ENCODE peak calls at places on chromosomes 6 and 20, in seven cellular contexts. G, A, J, T, Q, S and V are unnamed samples.

GRCh38 chr6:157456524-157456829 is 75.5 kb downstream of the ZDHHC14 start:
- DNase-seq in A (no peak), Q (no peak), J (no peak), S (no peak), G (no peak), T (no peak), V (no peak)

GRCh38 chr20:52524865-52525264 is 333.3 kb upstream of the ZFP64 start:
- DNase-seq in G (no peak), T (no peak), J (no peak), S (no peak), A (no peak), Q (no peak), V (no peak)

GRCh38 chr6:15658345-15658744 is 4.5 kb downstream of the DTNBP1 start:
- DNase-seq in S (no peak), Q (no peak), T (no peak), J (no peak), A (no peak), G (no peak), V (no peak)

GRCh38 chr6:19193624-19194023 is 643.5 kb upstream of the ID4 start:
- DNase-seq in S (no peak), T (no peak), Q (no peak), A (no peak), J (no peak), G (no peak), V (no peak)

GRCh38 chr6:144736763-144737162 is 451.6 kb downstream of the UTRN start:
- DNase-seq in J (no peak), G (no peak), Q (no peak), A (no peak), T (no peak), S (no peak), V (no peak)

GRCh38 chr6:2403546-2403945 is 158.1 kb upstream of the GMDS start:
- DNase-seq in T (no peak), G (no peak), Q (no peak), J (no peak), A (no peak), S (no peak), V (no peak)

GRCh38 chr6:15441215-15441868 is 195.5 kb downstream of the JARID2 start:
- DNase-seq in S (peak), A (no peak), G (peak), T (peak), J (no peak), Q (peak), V (no peak)

GRCh38 chr6:63899550-63899949 is 263.9 kb downstream of the PHF3 start:
- DNase-seq in S (no peak), G (no peak), A (no peak), Q (peak), J (no peak), T (peak), V (peak)

GRCh38 chr6:46491789-46492547 is 719 bp upstream of the RCAN2 start:
- DNase-seq in Q (peak), T (peak), A (no peak), G (peak), S (no peak), J (peak), V (peak)

GRCh38 chr6:4672772-4673171 is 103.4 kb upstream of the CDYL start:
- DNase-seq in A (no peak), S (no peak), T (peak), G (no peak), J (no peak), Q (no peak), V (no peak)

GRCh38 chr6:129621252-129621651 is 88.7 kb downstream of the ARHGAP18 start:
- DNase-seq in S (no peak), Q (no peak), T (no peak), G (peak), A (no peak), J (no peak), V (no peak)

GRCh38 chr6:167399599-167399998 is 74.7 kb downstream of the TTLL2 start:
- DNase-seq in J (no peak), Q (no peak), A (no peak), G (peak), S (no peak), T (no peak), V (no peak)

GRCh38 chr6:132513821-132514545 is 1.1 kb upstream of the STX7 start:
- DNase-seq in T (no peak), S (no peak), Q (no peak), J (no peak), A (no peak), G (no peak), V (no peak)

GRCh38 chr6:74280130-74280692 is 584.2 kb downstream of the CD109 start:
- DNase-seq in S (no peak), J (no peak), T (no peak), A (no peak), Q (no peak), G (peak), V (no peak)

DNA sequence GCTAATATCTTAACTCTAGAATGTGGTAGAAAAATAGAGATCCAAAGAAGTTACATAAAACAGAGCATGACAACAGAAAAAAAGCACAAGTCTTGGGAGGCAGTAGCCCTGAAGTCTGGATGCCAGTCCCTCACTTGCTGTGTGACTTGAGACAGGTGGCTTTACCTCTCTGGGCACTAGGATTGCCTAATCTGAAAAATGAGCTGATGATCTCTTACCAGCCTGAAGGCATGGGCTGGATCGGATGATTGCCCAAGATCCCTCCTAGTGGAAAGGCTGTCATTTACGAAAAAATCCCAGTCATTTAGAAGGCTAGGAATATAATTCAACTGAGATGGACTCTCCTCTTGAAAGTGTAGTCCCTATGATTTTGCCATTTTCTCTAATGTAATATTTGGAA is 10.9 kb upstream of the GCM1 start:
- DNase-seq in A (no peak), J (no peak), T (peak), S (no peak), G (no peak), Q (peak), V (no peak)
- TF ChIP-seq CTCF in A (no peak), J (no peak), T (no peak), S (no peak), G (peak), Q (peak), V (no peak)

GRCh38 chr6:100393493-100393892 is 71.2 kb downstream of the SIM1 start:
- DNase-seq in S (no peak), J (no peak), G (no peak), A (no peak), T (no peak), Q (no peak), V (no peak)
- TF ChIP-seq CTCF in S (no peak), J (no peak), G (no peak), A (no peak), T (no peak), Q (no peak), V (no peak)

DNA sequence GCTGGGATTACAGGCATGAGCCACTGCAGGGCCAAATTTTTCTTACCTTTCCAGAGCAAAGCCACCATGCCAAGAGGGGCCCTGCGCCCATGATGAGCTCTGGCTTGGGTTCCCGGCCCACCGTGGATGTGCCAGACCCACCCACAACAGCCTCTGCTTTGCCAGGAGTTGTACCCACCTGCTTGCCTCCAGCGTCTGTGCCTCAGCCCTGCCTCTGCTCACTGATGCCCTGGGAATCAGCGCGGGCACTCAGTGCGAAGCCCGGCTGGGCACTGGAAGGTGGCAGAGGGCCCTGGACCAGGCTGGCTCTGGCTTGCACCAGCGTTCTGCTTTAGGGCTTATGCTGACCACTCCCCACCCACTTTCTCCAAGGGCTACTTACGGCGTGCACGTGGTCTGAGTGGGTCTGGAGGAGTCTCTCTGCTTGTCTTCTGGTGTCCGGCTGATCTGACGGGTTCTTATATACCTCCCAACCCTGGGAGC is at the start of gene MLN:
- DNase-seq in A (no peak), J (no peak), T (no peak), S (no peak), G (no peak), Q (no peak), V (no peak)
- TF ChIP-seq CTCF in A (no peak), J (no peak), T (no peak), S (no peak), G (no peak), Q (no peak), V (no peak)

DNA sequence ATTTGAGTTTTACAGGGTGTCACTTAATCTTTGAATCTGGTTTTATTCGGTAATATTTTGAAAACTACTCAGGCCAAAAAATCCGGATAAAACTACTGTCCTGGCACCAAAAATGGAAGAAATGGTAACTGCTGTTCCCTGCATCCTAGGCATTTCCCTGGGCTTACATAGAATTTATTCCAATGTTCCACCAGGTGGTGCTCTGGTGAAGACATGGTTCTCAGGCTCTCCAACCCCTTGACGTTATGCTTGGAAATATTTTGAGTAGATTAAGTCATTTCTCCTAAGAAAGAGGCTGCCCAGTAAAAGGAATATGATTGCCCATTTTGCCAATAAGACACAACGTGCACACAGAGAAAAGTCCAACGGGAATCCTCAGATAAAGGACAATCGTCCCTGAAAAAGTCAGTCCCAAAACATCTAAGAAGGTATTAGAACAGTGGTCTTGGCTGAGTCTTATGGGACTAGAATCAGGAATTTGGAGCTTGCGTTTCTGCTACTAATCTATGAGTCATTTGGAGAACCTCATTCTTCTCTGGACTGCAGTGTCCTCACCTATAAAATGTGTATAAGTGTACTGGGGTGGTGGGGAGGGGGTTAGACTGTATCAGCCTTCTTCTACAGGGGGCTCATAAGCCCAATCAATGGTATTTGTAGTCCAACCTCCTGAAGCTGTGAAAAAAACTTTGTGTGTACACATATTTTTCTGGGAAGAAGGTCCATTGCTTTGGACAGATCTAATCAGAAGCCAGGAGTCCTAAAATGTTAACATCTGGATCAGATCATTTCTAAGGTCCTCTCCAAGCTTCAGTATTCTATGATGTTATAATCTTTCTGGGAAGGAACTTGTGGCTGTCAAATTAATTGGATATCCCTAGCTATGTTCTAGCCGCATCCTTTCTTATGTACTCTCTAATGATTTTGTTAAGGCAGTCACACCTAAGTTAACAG is 131.0 kb upstream of the BMP2 start:
- DNase-seq in S (no peak), T (peak), Q (peak), J (no peak), G (peak), A (peak), V (peak)
- TF ChIP-seq CTCF in S (no peak), T (peak), Q (peak), J (peak), G (peak), A (peak), V (peak)

GRCh38 chr6:122832515-122833228 is 43.6 kb downstream of the SMPDL3A start:
- DNase-seq in Q (no peak), S (no peak), G (no peak), T (no peak), A (no peak), J (no peak), V (no peak)

GRCh38 chr6:122839477-122839876 is 50.4 kb downstream of the SMPDL3A start:
- DNase-seq in J (peak), S (peak), Q (peak), G (peak), T (peak), A (no peak), V (peak)

GRCh38 chr6:122833229-122833556 is 44.1 kb downstream of the SMPDL3A start:
- DNase-seq in G (peak), S (no peak), Q (no peak), T (no peak), A (no peak), J (no peak), V (no peak)

GRCh38 chr6:122839906-122840305 is 50.8 kb downstream of the SMPDL3A start:
- DNase-seq in S (no peak), G (peak), A (no peak), T (no peak), J (no peak), Q (no peak), V (no peak)

GRCh38 chr6:122838060-122838780 is 49.2 kb downstream of the SMPDL3A start:
- DNase-seq in G (no peak), J (no peak), A (no peak), T (peak), Q (no peak), S (no peak), V (no peak)
- TF ChIP-seq CTCF in G (peak), J (peak), A (peak), T (peak), Q (peak), S (no peak), V (no peak)

DNA sequence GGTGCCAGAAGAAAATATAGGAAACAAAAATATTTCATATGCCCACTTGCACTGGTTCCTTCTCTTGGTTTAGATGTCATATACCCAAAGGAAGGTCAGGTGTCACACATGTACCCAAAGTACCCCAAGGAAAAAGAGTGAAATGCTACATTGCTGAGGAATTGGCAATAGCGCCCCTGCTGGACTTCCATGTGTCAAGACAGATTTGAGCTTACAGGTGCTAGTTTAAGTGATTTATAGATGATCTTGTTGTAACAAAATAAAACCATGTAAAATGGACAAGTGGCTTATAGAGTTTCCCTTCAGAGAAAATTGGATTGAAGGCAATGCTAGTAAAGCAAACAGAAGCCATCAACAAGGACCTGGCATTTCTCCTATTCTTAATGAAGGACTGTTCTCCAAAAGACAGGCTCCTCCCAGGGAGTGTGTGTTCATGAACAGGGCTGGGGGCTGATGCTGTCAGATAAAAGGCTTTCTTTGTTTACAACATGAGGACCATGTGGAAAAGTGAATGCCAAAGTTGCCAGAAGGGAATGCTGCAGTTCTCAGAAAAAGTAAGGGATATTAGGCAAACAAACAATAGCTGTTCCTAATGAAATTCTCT is 64.3 kb upstream of the PAK5 start:
- DNase-seq in S (no peak), G (peak), Q (no peak), J (no peak), T (no peak), A (no peak), V (no peak)
- TF ChIP-seq CTCF in S (no peak), G (peak), Q (peak), J (peak), T (peak), A (peak), V (no peak)

DNA sequence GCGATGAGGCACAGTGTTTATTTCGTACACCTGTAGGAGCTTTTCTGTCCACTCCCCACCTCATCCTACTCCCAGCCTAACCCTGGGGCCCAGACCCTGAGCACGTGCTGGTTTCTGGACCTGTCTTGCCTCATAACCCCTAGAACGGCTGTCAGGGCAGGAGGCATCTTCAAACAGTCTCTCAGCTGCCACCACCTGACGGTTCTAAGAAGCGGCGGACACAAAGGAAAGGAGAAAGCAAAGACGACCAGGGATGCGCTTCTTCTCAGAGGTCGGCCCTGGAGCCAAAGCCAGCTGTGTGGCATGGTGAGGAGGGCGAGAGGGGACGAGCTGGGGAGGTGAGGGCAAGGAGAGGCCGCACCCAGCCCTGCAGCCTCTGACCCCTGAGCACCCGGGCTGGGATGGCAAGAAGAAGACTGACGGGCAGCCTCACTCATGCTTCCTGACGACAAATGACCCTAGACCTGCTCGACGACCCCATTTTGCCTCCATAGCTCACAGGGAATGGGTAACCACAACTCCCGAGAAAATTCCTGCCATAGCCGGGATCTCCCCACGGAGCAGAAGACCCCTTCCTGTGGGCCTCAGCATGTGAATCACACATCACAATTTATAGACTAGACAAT is 62.1 kb downstream of the WDR27 start:
- DNase-seq in S (no peak), A (no peak), T (no peak), Q (no peak), J (no peak), G (no peak), V (no peak)
- TF ChIP-seq CTCF in S (no peak), A (no peak), T (no peak), Q (no peak), J (no peak), G (peak), V (no peak)

DNA sequence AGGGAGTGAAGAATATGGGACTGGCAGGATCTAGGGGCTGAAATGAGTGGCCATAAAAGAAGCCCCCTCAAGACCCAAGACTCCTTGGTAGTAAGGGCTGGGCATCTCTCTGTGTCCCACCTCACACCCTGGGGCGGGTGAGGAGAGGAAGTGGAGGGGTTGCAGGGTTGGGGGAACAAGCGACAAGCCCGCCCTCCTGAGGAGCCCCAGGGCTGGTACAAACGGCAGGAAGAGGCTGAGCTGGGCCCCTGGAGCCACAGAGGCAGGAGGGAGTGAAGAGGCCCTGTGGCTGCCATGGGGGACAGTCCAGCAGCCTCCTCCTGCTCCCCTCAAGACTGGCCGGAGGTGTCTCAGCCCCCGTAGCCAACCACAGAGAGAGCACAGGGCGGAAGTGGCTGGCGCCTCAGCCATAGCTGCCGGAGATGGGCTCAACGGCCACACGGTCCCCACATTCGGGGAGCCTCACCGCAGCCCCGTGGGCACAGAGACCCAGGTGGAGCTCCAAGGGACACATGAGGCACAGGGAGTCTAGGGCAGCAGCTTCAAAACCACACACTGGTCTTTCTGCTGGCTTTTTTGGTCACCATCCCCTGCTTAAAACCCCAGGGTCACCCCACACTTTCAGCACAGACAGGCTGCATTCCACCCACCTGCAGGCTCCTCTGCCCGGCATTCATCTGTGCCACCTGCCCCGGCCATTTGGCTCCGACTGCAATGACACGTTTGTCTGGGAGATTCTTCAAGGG is 586 bp downstream of the C20orf203 start:
- DNase-seq in S (no peak), Q (no peak), A (no peak), J (no peak), T (no peak), G (peak), V (no peak)
- TF ChIP-seq CTCF in S (no peak), Q (no peak), A (no peak), J (no peak), T (no peak), G (peak), V (no peak)